ENCODE peak calls at places on chromosome 2, in nine cellular contexts. One of them, this sample, is unnamed.

GRCh38 chr2:237922641-237923361 is 44.0 kb upstream of the UBE2F start:
- DNase-seq in activated CD4-positive, alpha-beta T cell treated with anti-CD3 and anti-CD28 coated beads, Interleukin-2, amount 50 U/mL, for 48 hours: peak
- DNase-seq in activated naive CD4-positive, alpha-beta T cell: no peak
- DNase-seq in AG08395: no peak
- DNase-seq in esophagus squamous epithelium: no peak
- DNase-seq in iPS-NIHi11: no peak
- DNase-seq in ureter: no peak
- DNase-seq in left ventricle myocardium superior: no peak
- DNase-seq in CD8-positive, alpha-beta T cell: no peak
- DNase-seq in this sample: peak

GRCh38 chr2:10350666-10351215 is 48.0 kb downstream of the HPCAL1 start:
- DNase-seq in activated CD4-positive, alpha-beta T cell treated with anti-CD3 and anti-CD28 coated beads, Interleukin-2, amount 50 U/mL, for 48 hours: no peak
- DNase-seq in activated naive CD4-positive, alpha-beta T cell: no peak
- DNase-seq in AG08395: no peak
- DNase-seq in esophagus squamous epithelium: no peak
- DNase-seq in iPS-NIHi11: no peak
- DNase-seq in ureter: no peak
- DNase-seq in left ventricle myocardium superior: no peak
- DNase-seq in CD8-positive, alpha-beta T cell: no peak
- DNase-seq in this sample: no peak

GRCh38 chr2:161905389-161906046 is 168.5 kb downstream of the DPP4 start:
- DNase-seq in activated CD4-positive, alpha-beta T cell treated with anti-CD3 and anti-CD28 coated beads, Interleukin-2, amount 50 U/mL, for 48 hours: no peak
- DNase-seq in activated naive CD4-positive, alpha-beta T cell: no peak
- DNase-seq in AG08395: no peak
- DNase-seq in esophagus squamous epithelium: no peak
- DNase-seq in iPS-NIHi11: no peak
- DNase-seq in ureter: no peak
- DNase-seq in left ventricle myocardium superior: no peak
- DNase-seq in CD8-positive, alpha-beta T cell: no peak
- DNase-seq in this sample: no peak

GRCh38 chr2:157874997-157875719 is 972 bp downstream of the ACVR1 start:
- DNase-seq in activated CD4-positive, alpha-beta T cell treated with anti-CD3 and anti-CD28 coated beads, Interleukin-2, amount 50 U/mL, for 48 hours: peak
- DNase-seq in activated naive CD4-positive, alpha-beta T cell: no peak
- DNase-seq in AG08395: peak
- DNase-seq in esophagus squamous epithelium: no peak
- DNase-seq in iPS-NIHi11: no peak
- DNase-seq in ureter: peak
- DNase-seq in left ventricle myocardium superior: peak
- DNase-seq in CD8-positive, alpha-beta T cell: peak
- DNase-seq in this sample: peak

GRCh38 chr2:209960676-209961630 is 41.5 kb upstream of the RPE start:
- DNase-seq in activated CD4-positive, alpha-beta T cell treated with anti-CD3 and anti-CD28 coated beads, Interleukin-2, amount 50 U/mL, for 48 hours: peak
- DNase-seq in activated naive CD4-positive, alpha-beta T cell: no peak
- DNase-seq in AG08395: peak
- DNase-seq in esophagus squamous epithelium: peak
- DNase-seq in iPS-NIHi11: peak
- DNase-seq in ureter: peak
- DNase-seq in left ventricle myocardium superior: peak
- DNase-seq in CD8-positive, alpha-beta T cell: peak
- DNase-seq in this sample: no peak

GRCh38 chr2:145380436-145381017 is 860.6 kb upstream of the ZEB2 start:
- DNase-seq in activated CD4-positive, alpha-beta T cell treated with anti-CD3 and anti-CD28 coated beads, Interleukin-2, amount 50 U/mL, for 48 hours: no peak
- DNase-seq in activated naive CD4-positive, alpha-beta T cell: no peak
- DNase-seq in AG08395: peak
- DNase-seq in esophagus squamous epithelium: no peak
- DNase-seq in iPS-NIHi11: no peak
- DNase-seq in ureter: no peak
- DNase-seq in left ventricle myocardium superior: no peak
- DNase-seq in CD8-positive, alpha-beta T cell: no peak
- DNase-seq in this sample: no peak

GRCh38 chr2:84946204-84947009 is 24.6 kb upstream of the KCMF1 start:
- DNase-seq in activated CD4-positive, alpha-beta T cell treated with anti-CD3 and anti-CD28 coated beads, Interleukin-2, amount 50 U/mL, for 48 hours: peak
- DNase-seq in activated naive CD4-positive, alpha-beta T cell: peak
- DNase-seq in AG08395: peak
- DNase-seq in esophagus squamous epithelium: no peak
- DNase-seq in iPS-NIHi11: no peak
- DNase-seq in ureter: peak
- DNase-seq in left ventricle myocardium superior: no peak
- DNase-seq in CD8-positive, alpha-beta T cell: peak
- DNase-seq in this sample: no peak

GRCh38 chr2:166651080-166651675 is 157.1 kb upstream of the SCN7A start:
- DNase-seq in activated CD4-positive, alpha-beta T cell treated with anti-CD3 and anti-CD28 coated beads, Interleukin-2, amount 50 U/mL, for 48 hours: no peak
- DNase-seq in activated naive CD4-positive, alpha-beta T cell: no peak
- DNase-seq in AG08395: no peak
- DNase-seq in esophagus squamous epithelium: no peak
- DNase-seq in iPS-NIHi11: no peak
- DNase-seq in ureter: no peak
- DNase-seq in left ventricle myocardium superior: no peak
- DNase-seq in CD8-positive, alpha-beta T cell: no peak
- DNase-seq in this sample: no peak

GRCh38 chr2:17311771-17312511 is 206.3 kb downstream of the RAD51AP2 start:
- DNase-seq in activated CD4-positive, alpha-beta T cell treated with anti-CD3 and anti-CD28 coated beads, Interleukin-2, amount 50 U/mL, for 48 hours: no peak
- DNase-seq in activated naive CD4-positive, alpha-beta T cell: no peak
- DNase-seq in AG08395: no peak
- DNase-seq in esophagus squamous epithelium: no peak
- DNase-seq in iPS-NIHi11: no peak
- DNase-seq in ureter: no peak
- DNase-seq in left ventricle myocardium superior: no peak
- DNase-seq in CD8-positive, alpha-beta T cell: no peak
- DNase-seq in this sample: no peak

GRCh38 chr2:67666386-67667053 is 269.4 kb downstream of the ETAA1 start:
- DNase-seq in activated CD4-positive, alpha-beta T cell treated with anti-CD3 and anti-CD28 coated beads, Interleukin-2, amount 50 U/mL, for 48 hours: no peak
- DNase-seq in activated naive CD4-positive, alpha-beta T cell: no peak
- DNase-seq in AG08395: no peak
- DNase-seq in esophagus squamous epithelium: no peak
- DNase-seq in iPS-NIHi11: no peak
- DNase-seq in ureter: peak
- DNase-seq in left ventricle myocardium superior: no peak
- DNase-seq in CD8-positive, alpha-beta T cell: no peak
- DNase-seq in this sample: peak

GRCh38 chr2:19020144-19021099 is 338.0 kb downstream of the OSR1 start:
- DNase-seq in activated CD4-positive, alpha-beta T cell treated with anti-CD3 and anti-CD28 coated beads, Interleukin-2, amount 50 U/mL, for 48 hours: no peak
- DNase-seq in activated naive CD4-positive, alpha-beta T cell: no peak
- DNase-seq in AG08395: no peak
- DNase-seq in esophagus squamous epithelium: no peak
- DNase-seq in iPS-NIHi11: no peak
- DNase-seq in ureter: no peak
- DNase-seq in left ventricle myocardium superior: no peak
- DNase-seq in CD8-positive, alpha-beta T cell: no peak
- DNase-seq in this sample: no peak

GRCh38 chr2:30385327-30385726 is 61.7 kb upstream of the LCLAT1 start:
- DNase-seq in activated CD4-positive, alpha-beta T cell treated with anti-CD3 and anti-CD28 coated beads, Interleukin-2, amount 50 U/mL, for 48 hours: no peak
- DNase-seq in activated naive CD4-positive, alpha-beta T cell: no peak
- DNase-seq in AG08395: peak
- DNase-seq in esophagus squamous epithelium: no peak
- DNase-seq in iPS-NIHi11: peak
- DNase-seq in ureter: no peak
- DNase-seq in left ventricle myocardium superior: no peak
- DNase-seq in CD8-positive, alpha-beta T cell: no peak
- DNase-seq in this sample: no peak

GRCh38 chr2:21042958-21043743 is 722 bp downstream of the APOB start:
- DNase-seq in activated CD4-positive, alpha-beta T cell treated with anti-CD3 and anti-CD28 coated beads, Interleukin-2, amount 50 U/mL, for 48 hours: peak
- DNase-seq in activated naive CD4-positive, alpha-beta T cell: peak
- DNase-seq in AG08395: peak
- DNase-seq in esophagus squamous epithelium: no peak
- DNase-seq in iPS-NIHi11: peak
- DNase-seq in ureter: no peak
- DNase-seq in left ventricle myocardium superior: peak
- DNase-seq in CD8-positive, alpha-beta T cell: peak
- DNase-seq in this sample: peak

GRCh38 chr2:206368933-206369569 is 74.3 kb upstream of the ADAM23 start:
- DNase-seq in activated CD4-positive, alpha-beta T cell treated with anti-CD3 and anti-CD28 coated beads, Interleukin-2, amount 50 U/mL, for 48 hours: no peak
- DNase-seq in activated naive CD4-positive, alpha-beta T cell: no peak
- DNase-seq in AG08395: no peak
- DNase-seq in esophagus squamous epithelium: no peak
- DNase-seq in iPS-NIHi11: no peak
- DNase-seq in ureter: no peak
- DNase-seq in left ventricle myocardium superior: no peak
- DNase-seq in CD8-positive, alpha-beta T cell: no peak
- DNase-seq in this sample: no peak

GRCh38 chr2:31216734-31217133 is 581 bp downstream of the CAPN14 start:
- DNase-seq in activated CD4-positive, alpha-beta T cell treated with anti-CD3 and anti-CD28 coated beads, Interleukin-2, amount 50 U/mL, for 48 hours: no peak
- DNase-seq in activated naive CD4-positive, alpha-beta T cell: no peak
- DNase-seq in AG08395: no peak
- DNase-seq in esophagus squamous epithelium: no peak
- DNase-seq in iPS-NIHi11: no peak
- DNase-seq in ureter: peak
- DNase-seq in left ventricle myocardium superior: no peak
- DNase-seq in CD8-positive, alpha-beta T cell: no peak
- DNase-seq in this sample: no peak

GRCh38 chr2:69652206-69652605 is 8.7 kb upstream of the AAK1 start:
- DNase-seq in activated CD4-positive, alpha-beta T cell treated with anti-CD3 and anti-CD28 coated beads, Interleukin-2, amount 50 U/mL, for 48 hours: no peak
- DNase-seq in activated naive CD4-positive, alpha-beta T cell: no peak
- DNase-seq in AG08395: peak
- DNase-seq in esophagus squamous epithelium: peak
- DNase-seq in iPS-NIHi11: no peak
- DNase-seq in ureter: no peak
- DNase-seq in left ventricle myocardium superior: no peak
- DNase-seq in CD8-positive, alpha-beta T cell: no peak
- DNase-seq in this sample: no peak

GRCh38 chr2:160252278-160252887 is 52.3 kb upstream of the ITGB6 start:
- DNase-seq in activated CD4-positive, alpha-beta T cell treated with anti-CD3 and anti-CD28 coated beads, Interleukin-2, amount 50 U/mL, for 48 hours: no peak
- DNase-seq in activated naive CD4-positive, alpha-beta T cell: no peak
- DNase-seq in AG08395: peak
- DNase-seq in esophagus squamous epithelium: no peak
- DNase-seq in iPS-NIHi11: peak
- DNase-seq in ureter: no peak
- DNase-seq in left ventricle myocardium superior: no peak
- DNase-seq in CD8-positive, alpha-beta T cell: no peak
- DNase-seq in this sample: no peak

GRCh38 chr2:32591669-32592463 is 36.0 kb upstream of the TTC27 start:
- DNase-seq in activated CD4-positive, alpha-beta T cell treated with anti-CD3 and anti-CD28 coated beads, Interleukin-2, amount 50 U/mL, for 48 hours: no peak
- DNase-seq in activated naive CD4-positive, alpha-beta T cell: no peak
- DNase-seq in AG08395: no peak
- DNase-seq in esophagus squamous epithelium: no peak
- DNase-seq in iPS-NIHi11: no peak
- DNase-seq in ureter: no peak
- DNase-seq in left ventricle myocardium superior: no peak
- DNase-seq in CD8-positive, alpha-beta T cell: no peak
- DNase-seq in this sample: no peak

GRCh38 chr2:145220496-145220895 is 700.6 kb upstream of the ZEB2 start:
- DNase-seq in activated CD4-positive, alpha-beta T cell treated with anti-CD3 and anti-CD28 coated beads, Interleukin-2, amount 50 U/mL, for 48 hours: no peak
- DNase-seq in activated naive CD4-positive, alpha-beta T cell: no peak
- DNase-seq in AG08395: no peak
- DNase-seq in esophagus squamous epithelium: no peak
- DNase-seq in iPS-NIHi11: no peak
- DNase-seq in ureter: no peak
- DNase-seq in left ventricle myocardium superior: no peak
- DNase-seq in CD8-positive, alpha-beta T cell: no peak
- DNase-seq in this sample: no peak

GRCh38 chr2:18238231-18238630 is 322.2 kb downstream of the RDH14 start:
- DNase-seq in activated CD4-positive, alpha-beta T cell treated with anti-CD3 and anti-CD28 coated beads, Interleukin-2, amount 50 U/mL, for 48 hours: no peak
- DNase-seq in activated naive CD4-positive, alpha-beta T cell: no peak
- DNase-seq in AG08395: no peak
- DNase-seq in esophagus squamous epithelium: no peak
- DNase-seq in iPS-NIHi11: no peak
- DNase-seq in ureter: no peak
- DNase-seq in left ventricle myocardium superior: no peak
- DNase-seq in CD8-positive, alpha-beta T cell: no peak
- DNase-seq in this sample: no peak

GRCh38 chr2:128714861-128715312 is 396.2 kb upstream of the HS6ST1 start:
- DNase-seq in activated CD4-positive, alpha-beta T cell treated with anti-CD3 and anti-CD28 coated beads, Interleukin-2, amount 50 U/mL, for 48 hours: no peak
- DNase-seq in activated naive CD4-positive, alpha-beta T cell: no peak
- DNase-seq in AG08395: no peak
- DNase-seq in esophagus squamous epithelium: no peak
- DNase-seq in iPS-NIHi11: peak
- DNase-seq in ureter: peak
- DNase-seq in left ventricle myocardium superior: no peak
- DNase-seq in CD8-positive, alpha-beta T cell: no peak
- DNase-seq in this sample: no peak

GRCh38 chr2:171185165-171185818 is 24.6 kb upstream of the TLK1 start:
- DNase-seq in activated CD4-positive, alpha-beta T cell treated with anti-CD3 and anti-CD28 coated beads, Interleukin-2, amount 50 U/mL, for 48 hours: no peak
- DNase-seq in activated naive CD4-positive, alpha-beta T cell: no peak
- DNase-seq in AG08395: no peak
- DNase-seq in esophagus squamous epithelium: no peak
- DNase-seq in iPS-NIHi11: no peak
- DNase-seq in ureter: no peak
- DNase-seq in left ventricle myocardium superior: no peak
- DNase-seq in CD8-positive, alpha-beta T cell: no peak
- DNase-seq in this sample: no peak

GRCh38 chr2:152562208-152562884 is 154.9 kb downstream of the PRPF40A start:
- DNase-seq in activated CD4-positive, alpha-beta T cell treated with anti-CD3 and anti-CD28 coated beads, Interleukin-2, amount 50 U/mL, for 48 hours: no peak
- DNase-seq in activated naive CD4-positive, alpha-beta T cell: no peak
- DNase-seq in AG08395: no peak
- DNase-seq in esophagus squamous epithelium: no peak
- DNase-seq in iPS-NIHi11: no peak
- DNase-seq in ureter: no peak
- DNase-seq in left ventricle myocardium superior: no peak
- DNase-seq in CD8-positive, alpha-beta T cell: no peak
- DNase-seq in this sample: no peak

GRCh38 chr2:121189011-121189410 is 96.0 kb downstream of the TFCP2L1 start:
- DNase-seq in activated CD4-positive, alpha-beta T cell treated with anti-CD3 and anti-CD28 coated beads, Interleukin-2, amount 50 U/mL, for 48 hours: no peak
- DNase-seq in activated naive CD4-positive, alpha-beta T cell: no peak
- DNase-seq in AG08395: no peak
- DNase-seq in esophagus squamous epithelium: no peak
- DNase-seq in iPS-NIHi11: no peak
- DNase-seq in ureter: no peak
- DNase-seq in left ventricle myocardium superior: no peak
- DNase-seq in CD8-positive, alpha-beta T cell: no peak
- DNase-seq in this sample: no peak

This sample was measured in uterus.